ENCODE peak calls at places on chromosome 22, in four cellular contexts. K is upper lobe of right lung, H is A673, F is A549. Z is an unnamed sample. For H3K4me1, the result is how much of the 10 kb centered on the place peaks cover.

GRCh38 chr22:28903719-28904118 is 20.3 kb downstream of the ZNRF3 start:
- DNase-seq in K (no peak), H (no peak), F (no peak), Z (no peak)

GRCh38 chr22:48378673-48379072 is 1449.0 kb downstream of the BRD1 start:
- DNase-seq in K (no peak), H (no peak), F (no peak), Z (no peak)

GRCh38 chr22:45435544-45436139 is 22.1 kb downstream of the RIBC2 start:
- DNase-seq in K (peak), H (peak), F (peak), Z (peak)

GRCh38 chr22:48954781-48955311 is 872.8 kb downstream of the BRD1 start:
- DNase-seq in K (peak), H (no peak), F (no peak), Z (no peak)

GRCh38 chr22:19277785-19278184 is 13.7 kb downstream of the CLTCL1 start:
- DNase-seq in K (no peak), H (no peak), F (no peak), Z (no peak)

GRCh38 chr22:23910496-23911190 is 16.5 kb downstream of the MIF start:
- DNase-seq in K (no peak), H (no peak), F (no peak), Z (no peak)

GRCh38 chr22:19126874-19127273 is 4.2 kb upstream of the TSSK2 start:
- DNase-seq in K (no peak), H (no peak), F (no peak), Z (no peak)

GRCh38 chr22:18971321-18971751 is 35.2 kb upstream of the PRODH start:
- DNase-seq in K (peak), H (no peak), F (no peak), Z (no peak)

GRCh38 chr22:47308886-47309285 is 546.4 kb downstream of the TBC1D22A start:
- DNase-seq in K (no peak), H (no peak), F (no peak), Z (no peak)

GRCh38 chr22:32144875-32145274 is 14.2 kb downstream of the C22orf42 start:
- DNase-seq in K (no peak), H (no peak), F (no peak), Z (no peak)

DNA sequence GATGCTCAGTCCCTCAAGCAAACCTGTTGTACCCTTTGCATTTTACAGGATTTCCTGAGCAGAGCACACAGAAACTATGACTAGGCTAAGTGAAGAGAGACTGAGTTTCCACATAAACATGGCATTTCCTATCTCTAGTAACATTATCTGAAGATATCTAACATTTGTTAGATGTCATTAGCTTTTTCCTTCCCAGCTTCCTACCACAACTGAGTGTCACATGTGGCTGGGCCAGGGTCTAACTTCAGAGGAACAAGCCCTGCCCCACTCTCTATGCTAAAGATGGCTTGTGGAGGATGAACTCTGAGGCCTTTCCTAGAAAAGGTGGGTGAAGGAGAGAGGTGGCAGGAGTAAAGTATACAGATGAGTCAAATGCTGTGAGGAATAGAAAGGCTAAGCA is 16.5 kb downstream of the C22orf42 start:
- DNase-seq in K (no peak), H (no peak), F (no peak), Z (no peak)
- H3K4me1 ChIP-seq in K (under half), H (under half), F (under half), Z (under half)

GRCh38 chr22:38755911-38756532 is at the start of gene SUN2:
- DNase-seq in K (peak), H (peak), F (peak), Z (peak)

GRCh38 chr22:38757464-38757757 is 1.6 kb upstream of the SUN2 start:
- DNase-seq in K (no peak), H (no peak), F (no peak), Z (no peak)

GRCh38 chr22:38755155-38755910 is 465 bp downstream of the SUN2 start:
- DNase-seq in K (peak), H (peak), F (peak), Z (peak)

GRCh38 chr22:38758276-38758945 is 2.6 kb upstream of the SUN2 start:
- DNase-seq in K (no peak), H (no peak), F (no peak), Z (peak)

GRCh38 chr22:38756631-38757463 is 1.0 kb upstream of the SUN2 start:
- DNase-seq in K (peak), H (no peak), F (no peak), Z (no peak)
- H3K4me1 ChIP-seq in K (under half), H (half or more), F (under half), Z (under half)

GRCh38 chr22:42925598-42925997 is 68.5 kb upstream of the ARFGAP3 start:
- DNase-seq in K (peak), H (no peak), F (no peak), Z (no peak)
- H3K4me1 ChIP-seq in K (half or more), H (under half), F (half or more), Z (under half)

DNA sequence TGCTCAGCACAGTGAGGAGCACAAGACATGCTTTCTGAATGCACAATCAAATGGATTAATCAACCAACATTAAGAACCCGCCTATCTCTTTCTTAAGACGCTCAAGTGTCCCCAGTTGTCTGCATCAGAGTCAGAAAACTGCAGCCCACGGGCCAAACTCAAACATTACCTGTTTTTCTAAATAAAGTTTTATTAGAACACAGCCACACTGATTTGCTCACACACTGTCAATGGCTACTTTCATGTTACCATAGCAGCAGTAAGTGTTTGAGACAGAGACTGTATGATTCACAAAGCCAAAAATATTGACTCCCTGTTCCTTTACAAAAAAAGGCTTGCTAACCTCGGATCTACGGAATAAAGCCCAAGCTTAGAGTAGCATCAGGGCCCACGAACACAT is 49.0 kb upstream of the ISX start:
- DNase-seq in K (no peak), H (no peak), F (no peak), Z (no peak)
- H3K4me1 ChIP-seq in K (under half), H (under half), F (under half), Z (under half)

DNA sequence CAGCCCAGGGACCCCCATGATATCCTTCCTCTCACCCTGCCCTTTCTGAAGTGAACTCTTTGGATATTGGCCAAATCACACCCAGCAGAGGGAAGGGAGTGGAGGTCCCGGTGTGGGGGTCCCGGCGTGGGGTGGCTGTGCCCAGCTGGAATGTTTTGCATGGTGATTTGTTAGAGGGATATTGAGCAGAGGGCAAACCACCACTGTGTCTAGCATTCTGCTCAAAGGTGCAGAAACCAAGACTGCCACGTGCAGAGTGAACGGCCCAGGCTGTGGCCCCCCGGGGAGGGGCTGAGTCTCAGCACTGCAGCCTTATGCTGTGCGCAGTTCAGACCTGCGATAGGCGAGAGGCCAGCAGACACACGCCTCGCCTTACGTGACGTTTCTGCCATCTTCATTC is 7.9 kb upstream of the BID start:
- DNase-seq in K (no peak), H (no peak), F (no peak), Z (no peak)
- H3K4me1 ChIP-seq in K (under half), H (under half), F (under half), Z (under half)

GRCh38 chr22:50225200-50225969 is 19.4 kb downstream of the TUBGCP6 start:
- DNase-seq in K (no peak), H (no peak), F (no peak), Z (no peak)

GRCh38 chr22:50227588-50228215 is 17.1 kb downstream of the TUBGCP6 start:
- DNase-seq in K (no peak), H (no peak), F (no peak), Z (no peak)

GRCh38 chr22:50226224-50227165 is 18.3 kb downstream of the TUBGCP6 start:
- DNase-seq in K (no peak), H (no peak), F (no peak), Z (no peak)

GRCh38 chr22:50229370-50229769 is 15.5 kb downstream of the TUBGCP6 start:
- DNase-seq in K (no peak), H (no peak), F (no peak), Z (no peak)

GRCh38 chr22:50228366-50228765 is 16.5 kb downstream of the TUBGCP6 start:
- DNase-seq in K (no peak), H (no peak), F (no peak), Z (no peak)
- H3K4me1 ChIP-seq in K (under half), H (under half), F (under half), Z (under half)

DNA sequence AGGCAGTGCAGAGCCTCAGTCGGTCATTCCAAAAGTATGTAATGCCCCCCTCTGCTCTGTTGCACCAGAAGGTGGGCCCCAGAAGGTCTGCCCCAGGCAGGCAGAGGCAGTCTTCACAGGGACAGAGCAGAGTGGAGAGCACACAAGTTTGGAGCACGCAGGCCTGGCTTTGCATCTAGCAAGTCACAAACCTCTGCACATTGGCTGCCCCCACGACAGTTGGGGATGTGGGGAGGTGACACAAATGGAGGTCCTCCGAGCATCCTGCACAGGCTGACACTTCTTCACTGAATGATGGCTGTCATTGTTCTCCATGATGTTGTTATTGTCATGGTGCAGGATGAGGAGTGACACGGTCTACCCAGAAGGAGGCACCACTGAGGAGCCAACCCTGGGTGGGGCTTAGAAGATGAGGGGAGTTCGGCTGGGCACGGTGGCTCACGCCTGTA is 11.9 kb downstream of the TOM1 start:
- DNase-seq in K (peak), H (no peak), F (no peak), Z (no peak)
- H3K4me1 ChIP-seq in K (half or more), H (under half), F (under half), Z (half or more)

GRCh38 chr22:27133951-27134664 is 476.7 kb downstream of the MIAT start:
- DNase-seq in K (no peak), H (no peak), F (peak), Z (no peak)

GRCh38 chr22:27137809-27138400 is 480.5 kb downstream of the MIAT start:
- DNase-seq in K (no peak), H (no peak), F (no peak), Z (no peak)

GRCh38 chr22:27136596-27136995 is 479.2 kb downstream of the MIAT start:
- DNase-seq in K (no peak), H (no peak), F (no peak), Z (no peak)

GRCh38 chr22:27132896-27133500 is 475.6 kb downstream of the MIAT start:
- DNase-seq in K (no peak), H (no peak), F (no peak), Z (no peak)

DNA sequence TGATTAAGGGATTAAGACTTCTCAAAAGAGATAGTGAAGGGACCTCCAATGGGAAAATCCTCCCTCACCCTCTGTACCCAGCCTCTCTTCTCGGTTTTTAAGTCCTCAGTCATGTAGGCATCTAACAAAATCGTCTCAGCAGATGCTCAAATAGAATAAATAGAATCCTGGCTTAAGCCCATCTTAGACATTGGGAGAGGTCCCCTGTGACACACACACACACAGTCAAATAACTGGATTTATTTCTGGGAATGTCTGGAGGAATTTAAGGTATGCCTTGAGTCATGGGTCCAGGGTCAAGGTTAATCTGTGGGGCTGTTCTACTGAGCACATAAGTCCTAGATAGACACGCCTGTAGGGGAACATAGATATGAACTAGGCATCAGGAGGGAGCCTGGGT is 478.2 kb downstream of the MIAT start:
- DNase-seq in K (no peak), H (no peak), F (peak), Z (no peak)
- H3K4me1 ChIP-seq in K (under half), H (under half), F (half or more), Z (under half)

DNA sequence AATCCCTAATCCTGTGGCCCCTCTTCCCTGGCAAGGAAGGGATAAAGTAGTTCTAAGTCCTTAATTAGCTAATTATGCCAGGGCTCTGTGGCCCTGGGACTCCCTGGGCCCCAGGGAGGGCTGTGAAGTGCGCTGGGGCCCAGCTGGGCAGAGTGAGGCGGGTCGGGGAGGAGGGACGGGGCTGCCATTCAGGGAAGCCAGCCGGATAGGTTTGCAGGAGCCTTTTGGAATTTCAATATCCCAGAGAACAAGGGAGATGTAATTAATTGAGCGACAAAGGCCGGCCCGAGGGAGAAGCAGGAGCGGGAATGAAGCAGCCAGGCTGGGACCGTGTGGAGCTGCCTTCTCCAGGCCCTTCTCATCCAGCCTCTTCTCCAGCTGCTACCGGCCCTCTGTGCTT is 61.3 kb downstream of the CACNA1I start:
- DNase-seq in K (no peak), H (no peak), F (no peak), Z (no peak)
- H3K4me1 ChIP-seq in K (under half), H (under half), F (under half), Z (under half)

Z was measured in effector memory CD4-positive, alpha-beta T cell.